ENCODE peak calls at places on chromosomes 12 and 14, in five cellular contexts. K, O, S, A and W are unnamed samples.

GRCh38 chr12:113266106-113266895 is 45.0 kb downstream of the TPCN1 start:
- DNase-seq in K (no peak), O (no peak), S (no peak), A (no peak), W (no peak)

GRCh38 chr14:22976620-22977433 is 5.5 kb downstream of the AJUBA start:
- DNase-seq in K (peak; percentile 83), O (peak; percentile 63), S (no peak), A (peak; percentile 75), W (no peak)

GRCh38 chr12:57236224-57236924 is 6.9 kb downstream of the SHMT2 start:
- DNase-seq in K (no peak), O (no peak), S (no peak), A (peak; percentile 78), W (no peak)

GRCh38 chr12:57632369-57632897 is 568 bp downstream of the B4GALNT1 start:
- DNase-seq in K (peak; percentile 43), O (no peak), S (peak; percentile 37), A (no peak), W (peak; percentile 84)

GRCh38 chr12:131055596-131056233 is 102.0 kb downstream of the ADGRD1 start:
- DNase-seq in K (no peak), O (no peak), S (no peak), A (no peak), W (no peak)

GRCh38 chr14:79161576-79161975 is 991.4 kb downstream of the NRXN3 start:
- DNase-seq in K (peak; percentile 3), O (peak; percentile 56), S (peak; percentile 46), A (no peak), W (no peak)

GRCh38 chr12:62435337-62436163 is 31.1 kb upstream of the MON2 start:
- DNase-seq in K (peak; percentile 80), O (peak; percentile 63), S (peak; percentile 54), A (peak; percentile 77), W (peak; percentile 61)

GRCh38 chr14:67541448-67542387 is 8.6 kb downstream of the PLEKHH1 start:
- DNase-seq in K (no peak), O (no peak), S (no peak), A (no peak), W (no peak)

GRCh38 chr12:89645434-89645833 is 63.2 kb downstream of the ATP2B1 start:
- DNase-seq in K (no peak), O (no peak), S (no peak), A (no peak), W (no peak)

GRCh38 chr14:75518625-75519024 is 3.6 kb upstream of the BATF start:
- DNase-seq in K (peak; percentile 55), O (no peak), S (no peak), A (peak; percentile 91), W (no peak)

GRCh38 chr14:37650356-37651037 is 55.1 kb downstream of the TTC6 start:
- DNase-seq in K (no peak), O (peak; percentile 19), S (no peak), A (peak; percentile 95), W (no peak)

GRCh38 chr12:12397184-12397583 is 40.3 kb downstream of the BORCS5 start:
- DNase-seq in K (no peak), O (no peak), S (no peak), A (no peak), W (no peak)

GRCh38 chr12:32891526-32891925 is 5.1 kb downstream of the PKP2 start:
- DNase-seq in K (no peak), O (no peak), S (no peak), A (no peak), W (no peak)

GRCh38 chr12:130983328-130984017 is 29.8 kb downstream of the ADGRD1 start:
- DNase-seq in K (no peak), O (no peak), S (no peak), A (no peak), W (no peak)

GRCh38 chr12:27973487-27973890 is 956 bp upstream of the PTHLH start:
- DNase-seq in K (peak; percentile 47), O (peak; percentile 69), S (no peak), A (no peak), W (no peak)

GRCh38 chr14:33120341-33120740 is 181.7 kb downstream of the NPAS3 start:
- DNase-seq in K (no peak), O (no peak), S (no peak), A (no peak), W (no peak)

GRCh38 chr12:94401326-94401725 is 58.3 kb downstream of the CEP83 start:
- DNase-seq in K (no peak), O (no peak), S (no peak), A (no peak), W (no peak)

GRCh38 chr12:116990971-116991966 is 80.5 kb downstream of the FBXW8 start:
- DNase-seq in K (no peak), O (peak; percentile 83), S (no peak), A (no peak), W (no peak)

GRCh38 chr12:47193066-47193465 is 113.3 kb upstream of the AMIGO2 start:
- DNase-seq in K (no peak), O (no peak), S (no peak), A (no peak), W (no peak)

GRCh38 chr12:77231548-77231947 is 166.2 kb upstream of the E2F7 start:
- DNase-seq in K (no peak), O (peak; percentile 55), S (no peak), A (no peak), W (peak; percentile 30)

GRCh38 chr12:6180300-6181051 is 19.7 kb upstream of the CD9 start:
- DNase-seq in K (peak; percentile 43), O (peak; percentile 86), S (no peak), A (no peak), W (no peak)

GRCh38 chr12:90337018-90337417 is 618.0 kb downstream of the CCER1 start:
- DNase-seq in K (no peak), O (no peak), S (no peak), A (no peak), W (no peak)

GRCh38 chr12:26651566-26652188 is 181.3 kb downstream of the ITPR2 start:
- DNase-seq in K (peak; percentile 69), O (peak; percentile 88), S (peak; percentile 56), A (peak; percentile 91), W (peak; percentile 75)

GRCh38 chr14:26601856-26602255 is 4.0 kb upstream of the NOVA1 start:
- DNase-seq in K (no peak), O (no peak), S (no peak), A (no peak), W (no peak)

GRCh38 chr12:126773491-126773890 is 1493.5 kb upstream of the TMEM132C start:
- DNase-seq in K (no peak), O (no peak), S (no peak), A (no peak), W (no peak)

GRCh38 chr14:85702937-85703336 is 173.0 kb downstream of the FLRT2 start:
- DNase-seq in K (no peak), O (peak; percentile 44), S (no peak), A (no peak), W (no peak)

GRCh38 chr14:96629558-96630222 is 127.5 kb downstream of the PAPOLA start:
- DNase-seq in K (no peak), O (no peak), S (no peak), A (no peak), W (peak; percentile 3)

GRCh38 chr12:69540606-69541386 is 44.5 kb upstream of the CCT2 start:
- DNase-seq in K (no peak), O (peak; percentile 84), S (no peak), A (no peak), W (no peak)

GRCh38 chr12:57223191-57224165 is 6.0 kb upstream of the SHMT2 start:
- DNase-seq in K (no peak), O (no peak), S (no peak), A (no peak), W (no peak)

GRCh38 chr12:113643575-113643974 is 171.9 kb upstream of the LHX5 start:
- DNase-seq in K (no peak), O (no peak), S (no peak), A (no peak), W (no peak)

GRCh38 chr12:119375619-119376018 is 41.1 kb downstream of the CCDC60 start:
- DNase-seq in K (no peak), O (no peak), S (no peak), A (no peak), W (no peak)

GRCh38 chr14:96166475-96167223 is 38.0 kb upstream of the BDKRB2 start:
- DNase-seq in K (no peak), O (peak; percentile 54), S (no peak), A (no peak), W (no peak)

GRCh38 chr14:21933681-21934080 is 260.1 kb upstream of the OR4E1 start:
- DNase-seq in K (no peak), O (no peak), S (no peak), A (peak; percentile 49), W (no peak)

GRCh38 chr14:89419973-89420482 is 3.0 kb upstream of the FOXN3 start:
- DNase-seq in K (no peak), O (no peak), S (no peak), A (no peak), W (no peak)

GRCh38 chr12:80513211-80513610 is 69.2 kb downstream of the PTPRQ start:
- DNase-seq in K (no peak), O (no peak), S (no peak), A (no peak), W (peak; percentile 1)

GRCh38 chr12:54411398-54412241 is 7.4 kb downstream of the ITGA5 start:
- DNase-seq in K (peak; percentile 53), O (peak; percentile 96), S (no peak), A (peak; percentile 74), W (no peak)

GRCh38 chr12:24750263-24750662 is 198.6 kb downstream of the BCAT1 start:
- DNase-seq in K (no peak), O (no peak), S (peak; percentile 36), A (no peak), W (no peak)

GRCh38 chr12:57089259-57090245 is 638 bp downstream of the NAB2 start:
- DNase-seq in K (no peak), O (peak; percentile 51), S (no peak), A (peak; percentile 78), W (peak; percentile 69)

GRCh38 chr14:55837467-55837866 is 257.5 kb downstream of the KTN1 start:
- DNase-seq in K (no peak), O (no peak), S (no peak), A (no peak), W (no peak)
- H3K4me2 ChIP-seq in K (no peak overlapping the region), O (no peak overlapping the region), S (no peak overlapping the region), A (no peak overlapping the region), W (no peak overlapping the region)

GRCh38 chr14:72600551-72601330 is 293.2 kb downstream of the DPF3 start:
- DNase-seq in K (no peak), O (no peak), S (no peak), A (no peak), W (no peak)
- H3K4me2 ChIP-seq in K (no peak overlapping the region), O (no peak overlapping the region), S (no peak overlapping the region), A (no peak overlapping the region), W (no peak overlapping the region)

GRCh38 chr12:65929641-65930040 is 105.4 kb downstream of the HMGA2 start:
- DNase-seq in K (no peak), O (no peak), S (no peak), A (no peak), W (no peak)
- H3K4me2 ChIP-seq in K (peak overlapping the region; percentile 55), O (no peak overlapping the region), S (no peak overlapping the region), A (no peak overlapping the region), W (peak overlapping the region; percentile 25)

GRCh38 chr14:91399868-91400640 is 17.6 kb downstream of the CCDC88C start:
- DNase-seq in K (no peak), O (no peak), S (no peak), A (peak; percentile 70), W (no peak)

GRCh38 chr14:91395998-91396660 is 21.5 kb downstream of the CCDC88C start:
- DNase-seq in K (no peak), O (no peak), S (no peak), A (no peak), W (no peak)

GRCh38 chr14:91398707-91399106 is 18.9 kb downstream of the CCDC88C start:
- DNase-seq in K (no peak), O (no peak), S (no peak), A (no peak), W (peak; percentile 72)

GRCh38 chr14:91396959-91397815 is 20.4 kb downstream of the CCDC88C start:
- DNase-seq in K (no peak), O (no peak), S (no peak), A (no peak), W (no peak)

GRCh38 chr14:91398192-91398591 is 19.4 kb downstream of the CCDC88C start:
- DNase-seq in K (no peak), O (no peak), S (no peak), A (no peak), W (no peak)
- H3K4me2 ChIP-seq in K (no peak overlapping the region), O (no peak overlapping the region), S (no peak overlapping the region), A (peak overlapping the region; percentile 5), W (no peak overlapping the region)